ENCODE peak calls at places on chromosomes 11 and 22, in six cellular contexts. W is colonic mucosa, K is left ventricle myocardium inferior, Z is H1, T is tibial nerve, M is GM10248. E is an unnamed sample.

GRCh38 chr11:28618426-28618825 is 510.2 kb downstream of the METTL15 start:
- DNase-seq in W (no peak), K (no peak), Z (no peak), T (no peak), M (no peak), E (no peak)

GRCh38 chr22:44128961-44129613 is 51.6 kb upstream of the PARVG start:
- DNase-seq in W (no peak), K (no peak), Z (no peak), T (no peak), M (no peak), E (no peak)

GRCh38 chr22:44173154-44173553 is 7.6 kb upstream of the PARVG start:
- DNase-seq in W (no peak), K (no peak), Z (no peak), T (no peak), M (no peak), E (no peak)

GRCh38 chr22:41925783-41926460 is 684 bp downstream of the TNFRSF13C start:
- DNase-seq in W (peak), K (peak), Z (peak), T (no peak), M (peak), E (peak)

GRCh38 chr22:22507743-22508273 is 734 bp downstream of the ZNF280B start:
- DNase-seq in W (no peak), K (no peak), Z (no peak), T (no peak), M (no peak), E (no peak)

GRCh38 chr11:65524010-65524746 is 705 bp upstream of the SCYL1 start:
- DNase-seq in W (peak), K (peak), Z (peak), T (no peak), M (peak), E (no peak)

GRCh38 chr11:84719935-84720577 is 907.1 kb downstream of the DLG2 start:
- DNase-seq in W (peak), K (peak), Z (peak), T (no peak), M (no peak), E (no peak)

GRCh38 chr22:38272373-38273134 is at the start of gene TMEM184B:
- DNase-seq in W (peak), K (peak), Z (peak), T (peak), M (peak), E (peak)

GRCh38 chr11:72058416-72059034 is 21.8 kb downstream of the NUMA1 start:
- DNase-seq in W (no peak), K (no peak), Z (no peak), T (no peak), M (no peak), E (no peak)

GRCh38 chr11:66866420-66867010 is 9.7 kb downstream of the LRFN4 start:
- DNase-seq in W (no peak), K (no peak), Z (no peak), T (no peak), M (no peak), E (no peak)

GRCh38 chr11:97269527-97269926 is 879.7 kb downstream of the JRKL start:
- DNase-seq in W (no peak), K (no peak), Z (no peak), T (no peak), M (no peak), E (no peak)
- TF ChIP-seq CTCF in W (no peak), K (no peak), Z (peak), T (no peak), M (no peak), E (no peak)

DNA sequence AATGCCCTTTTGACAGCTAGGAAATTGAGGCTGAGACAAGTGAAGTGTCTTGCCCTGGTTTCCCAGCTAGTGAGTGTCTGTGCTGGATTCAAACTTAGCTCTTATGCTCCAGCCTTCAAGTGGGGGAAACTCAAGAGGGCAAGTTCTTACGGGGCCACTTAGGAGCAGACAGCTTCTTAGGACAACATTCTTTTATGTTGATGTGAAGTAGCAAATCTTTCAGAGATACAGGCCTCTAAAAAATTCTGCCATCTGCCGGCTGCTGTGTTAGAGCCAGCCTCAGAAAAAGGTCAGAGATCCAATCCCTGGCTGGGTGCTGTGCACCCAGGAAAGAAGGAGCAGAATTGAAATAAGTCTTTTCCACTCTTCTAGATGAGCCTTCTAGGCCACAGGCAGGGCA is 26.6 kb downstream of the TIMP3 start:
- DNase-seq in W (no peak), K (no peak), Z (no peak), T (no peak), M (no peak), E (no peak)
- TF ChIP-seq CTCF in W (no peak), K (peak), Z (no peak), T (peak), M (no peak), E (no peak)

GRCh38 chr11:76256448-76256847 is 50.1 kb upstream of the WNT11 start:
- DNase-seq in W (no peak), K (no peak), Z (peak), T (no peak), M (no peak), E (no peak)
- TF ChIP-seq CTCF in W (no peak), K (no peak), Z (peak), T (no peak), M (no peak), E (no peak)

DNA sequence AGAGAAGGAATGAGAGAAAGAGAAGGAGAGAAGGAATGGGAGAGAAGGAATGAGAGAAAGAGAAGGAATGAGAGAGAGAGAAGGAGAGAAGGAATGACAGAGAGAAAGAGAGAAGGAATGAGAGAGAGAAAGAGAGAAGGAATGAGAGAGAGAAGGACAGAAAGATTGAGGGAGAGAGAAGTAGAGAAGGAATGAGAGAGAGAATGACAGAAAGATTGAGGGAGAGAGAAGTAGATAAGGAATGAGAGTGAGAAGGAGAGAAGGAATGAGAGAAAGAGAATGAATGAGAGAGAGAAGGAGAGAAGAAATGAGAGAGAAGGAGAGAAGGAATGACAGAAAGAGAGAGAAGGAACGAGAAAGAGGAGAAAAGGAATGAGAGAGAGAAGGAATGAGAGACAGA is 34.1 kb upstream of the APOL5 start:
- DNase-seq in W (no peak), K (no peak), Z (no peak), T (no peak), M (no peak), E (no peak)
- TF ChIP-seq CTCF in W (no peak), K (no peak), Z (no peak), T (no peak), M (no peak), E (no peak)

GRCh38 chr22:29524440-29525191 is 28.9 kb downstream of the THOC5 start:
- DNase-seq in W (peak), K (peak), Z (peak), T (no peak), M (peak), E (peak)
- TF ChIP-seq CTCF in W (peak), K (peak), Z (peak), T (no peak), M (peak), E (peak)

GRCh38 chr22:25383278-25383820 is 163.9 kb downstream of the CRYBB2 start:
- DNase-seq in W (no peak), K (no peak), Z (no peak), T (no peak), M (no peak), E (no peak)

GRCh38 chr22:25380141-25380747 is 160.8 kb downstream of the CRYBB2 start:
- DNase-seq in W (peak), K (no peak), Z (no peak), T (no peak), M (no peak), E (no peak)

GRCh38 chr22:25383892-25384291 is 164.5 kb downstream of the CRYBB2 start:
- DNase-seq in W (no peak), K (no peak), Z (no peak), T (no peak), M (no peak), E (no peak)

GRCh38 chr22:25386538-25386884 is 167.1 kb downstream of the CRYBB2 start:
- DNase-seq in W (no peak), K (no peak), Z (no peak), T (no peak), M (no peak), E (no peak)

DNA sequence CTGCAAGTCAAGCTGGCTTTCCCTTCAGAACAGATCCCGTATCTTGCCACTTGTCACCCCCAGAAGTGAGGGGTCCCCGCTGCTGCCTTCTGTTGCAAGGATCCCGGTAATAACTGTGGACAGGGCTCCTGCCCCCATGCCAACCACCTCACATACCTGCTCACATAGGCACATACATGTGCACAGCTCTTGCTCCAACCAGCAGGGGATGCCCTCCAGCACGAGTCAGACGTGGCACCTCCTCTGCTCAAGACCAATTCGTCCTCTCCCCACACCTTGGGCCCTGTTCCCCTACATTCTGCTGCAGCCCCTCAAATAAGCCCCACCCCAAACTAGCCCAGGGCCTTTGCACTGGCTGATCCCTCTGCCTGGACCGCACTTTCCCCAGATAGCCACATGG is 163.3 kb downstream of the CRYBB2 start:
- DNase-seq in W (no peak), K (no peak), Z (no peak), T (no peak), M (no peak), E (no peak)
- TF ChIP-seq CTCF in W (no peak), K (peak), Z (peak), T (no peak), M (peak), E (peak)

GRCh38 chr11:63745304-63746170 is 23.0 kb downstream of the ZFTA start:
- DNase-seq in W (no peak), K (no peak), Z (no peak), T (no peak), M (no peak), E (no peak)
- TF ChIP-seq CTCF in W (no peak), K (peak), Z (no peak), T (peak), M (peak), E (no peak)

GRCh38 chr11:128555606-128556005 is 31.8 kb downstream of the ETS1 start:
- DNase-seq in W (no peak), K (no peak), Z (no peak), T (no peak), M (no peak), E (no peak)
- TF ChIP-seq CTCF in W (no peak), K (peak), Z (peak), T (no peak), M (no peak), E (no peak)

GRCh38 chr11:46117842-46118241 is 3.4 kb downstream of the PHF21A start:
- DNase-seq in W (no peak), K (no peak), Z (no peak), T (no peak), M (no peak), E (no peak)
- TF ChIP-seq CTCF in W (no peak), K (peak), Z (peak), T (no peak), M (peak), E (peak)

GRCh38 chr11:61195016-61195695 is 8.2 kb upstream of the PGA3 start:
- DNase-seq in W (no peak), K (no peak), Z (no peak), T (no peak), M (no peak), E (no peak)

GRCh38 chr11:61186504-61186903 is 16.8 kb upstream of the PGA3 start:
- DNase-seq in W (no peak), K (no peak), Z (no peak), T (no peak), M (no peak), E (no peak)

GRCh38 chr11:61187505-61188130 is 15.7 kb upstream of the PGA3 start:
- DNase-seq in W (peak), K (peak), Z (peak), T (peak), M (peak), E (peak)

GRCh38 chr11:61193596-61193995 is 9.7 kb upstream of the PGA3 start:
- DNase-seq in W (no peak), K (no peak), Z (no peak), T (no peak), M (no peak), E (no peak)

DNA sequence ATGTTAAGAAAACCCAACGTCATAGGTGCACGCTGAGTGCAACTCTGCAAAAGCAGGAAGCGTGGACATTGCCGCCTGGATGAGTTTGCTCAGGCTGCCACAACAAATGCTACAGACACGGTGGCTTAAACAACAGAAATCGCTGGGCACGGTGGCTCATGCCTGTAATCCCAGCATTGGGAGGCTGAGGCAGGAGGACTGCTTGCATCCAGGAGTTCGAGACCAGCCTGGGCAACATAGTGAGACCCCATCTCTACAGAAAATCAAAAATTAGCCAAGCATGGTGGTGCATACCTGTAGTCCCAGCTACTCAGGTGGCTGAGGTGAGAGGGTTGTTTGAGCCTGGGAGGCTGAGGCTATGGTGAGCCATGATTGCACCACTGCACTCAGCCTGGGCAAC is 13.4 kb upstream of the PGA3 start:
- DNase-seq in W (no peak), K (no peak), Z (no peak), T (no peak), M (no peak), E (no peak)
- TF ChIP-seq CTCF in W (no peak), K (no peak), Z (no peak), T (no peak), M (no peak), E (no peak)